ENCODE peak calls at places on chromosomes 12 and 14, in four cellular contexts. B, H, Z and S are unnamed samples.

GRCh38 chr12:48956279-48957140 is 777 bp downstream of the ARF3 start:
- DNase-seq in B (peak; percentile 98), H (no peak), Z (peak; percentile 90), S (peak; percentile 73)

GRCh38 chr14:34583525-34583924 is 44.0 kb upstream of the EAPP start:
- DNase-seq in B (no peak), H (no peak), Z (no peak), S (no peak)

GRCh38 chr12:57779736-57780135 is 2.9 kb upstream of the TSFM start:
- DNase-seq in B (no peak), H (no peak), Z (no peak), S (no peak)

GRCh38 chr14:99612737-99613330 is 8.8 kb upstream of the CCDC85C start:
- DNase-seq in B (peak; percentile 80), H (no peak), Z (no peak), S (no peak)

GRCh38 chr14:102630405-102630804 is 38.0 kb downstream of the RCOR1 start:
- DNase-seq in B (no peak), H (no peak), Z (no peak), S (no peak)

GRCh38 chr14:96797943-96798349 is 764 bp downstream of the VRK1 start:
- DNase-seq in B (peak; percentile 46), H (no peak), Z (peak; percentile 31), S (no peak)

GRCh38 chr14:102776761-102777710 is at the start of gene TRAF3:
- DNase-seq in B (peak; percentile 86), H (peak; percentile 79), Z (peak; percentile 71), S (no peak)

GRCh38 chr12:132593938-132594358 is 16.4 kb downstream of the LRCOL1 start:
- DNase-seq in B (peak; percentile 95), H (peak; percentile 6), Z (peak; percentile 98), S (peak; percentile 93)

GRCh38 chr12:108856170-108856427 is 1.3 kb downstream of the SSH1 start:
- DNase-seq in B (no peak), H (no peak), Z (no peak), S (no peak)

GRCh38 chr12:124379938-124380754 is 85.3 kb downstream of the RFLNA start:
- DNase-seq in B (peak; percentile 97), H (no peak), Z (no peak), S (no peak)

GRCh38 chr12:108810636-108811035 is 46.7 kb downstream of the SSH1 start:
- DNase-seq in B (peak; percentile 0), H (no peak), Z (no peak), S (no peak)

GRCh38 chr14:77738559-77739250 is 22.3 kb downstream of the SNW1 start:
- DNase-seq in B (peak; percentile 79), H (peak; percentile 32), Z (no peak), S (no peak)

GRCh38 chr12:130874696-130875095 is 2.8 kb downstream of the RAN start:
- DNase-seq in B (no peak), H (no peak), Z (no peak), S (no peak)

GRCh38 chr12:107369679-107370078 is 276.3 kb upstream of the CRY1 start:
- DNase-seq in B (no peak), H (no peak), Z (no peak), S (no peak)

GRCh38 chr12:1357171-1357570 is 237.2 kb downstream of the FBXL14 start:
- DNase-seq in B (peak; percentile 26), H (no peak), Z (no peak), S (no peak)

GRCh38 chr14:61151276-61151675 is 129.9 kb downstream of the TMEM30B start:
- DNase-seq in B (peak; percentile 24), H (no peak), Z (no peak), S (no peak)

GRCh38 chr14:50083467-50084337 is 32.7 kb downstream of the VCPKMT start:
- DNase-seq in B (no peak), H (peak; percentile 69), Z (no peak), S (no peak)

GRCh38 chr12:75632452-75632851 is 121.0 kb upstream of the KRR1 start:
- DNase-seq in B (no peak), H (no peak), Z (no peak), S (no peak)

GRCh38 chr12:87425942-87426554 is 603.2 kb downstream of the C12orf50 start:
- DNase-seq in B (no peak), H (no peak), Z (no peak), S (no peak)

GRCh38 chr12:68835333-68835908 is 27.4 kb downstream of the MDM2 start:
- DNase-seq in B (no peak), H (no peak), Z (peak; percentile 59), S (no peak)

GRCh38 chr12:113119980-113120669 is 15.4 kb downstream of the RASAL1 start:
- DNase-seq in B (no peak), H (no peak), Z (no peak), S (no peak)

GRCh38 chr14:55581011-55581806 is 1.2 kb downstream of the KTN1 start:
- DNase-seq in B (peak; percentile 76), H (peak; percentile 16), Z (peak; percentile 72), S (no peak)